ENCODE peak calls at places on chromosome 18, in ten cellular contexts. Z is AG09309; L is BE2C; F is GM12891; A is GDM1; I is stimulated activated CD4-positive, alpha-beta T cell treated with anti-CD3 and anti-CD28 coated beads, Interleukin-1b, Interleukin-23, amount 100 ng/mL, for 48 hours; Q is ACHN; P is lung microvascular endothelial cell; G is GM18507; Y is endothelial cell. H is an unnamed sample.

GRCh38 chr18:76553715-76554603 is 58.9 kb upstream of the ZNF516 start:
- DNase-seq in Z (no peak), L (no peak), F (no peak), A (no peak), I (no peak), Q (no peak), P (no peak), G (no peak), Y (no peak), H (peak)

GRCh38 chr18:62937065-62937464 is 221.7 kb downstream of the PHLPP1 start:
- DNase-seq in Z (no peak), L (no peak), F (no peak), A (no peak), I (no peak), Q (no peak), P (no peak), G (no peak), Y (no peak), H (peak)

GRCh38 chr18:28062446-28062845 is 114.5 kb downstream of the CDH2 start:
- DNase-seq in Z (peak), L (no peak), F (no peak), A (no peak), I (no peak), Q (no peak), P (no peak), G (no peak), Y (no peak), H (peak)

GRCh38 chr18:74457743-74458465 is 796 bp upstream of the DIPK1C start:
- DNase-seq in Z (no peak), L (no peak), F (no peak), A (no peak), I (no peak), Q (no peak), P (no peak), G (no peak), Y (no peak), H (no peak)

GRCh38 chr18:59006461-59007067 is 133.1 kb upstream of the SEC11C start:
- DNase-seq in Z (no peak), L (no peak), F (no peak), A (no peak), I (no peak), Q (no peak), P (no peak), G (no peak), Y (no peak), H (peak)

GRCh38 chr18:58338961-58339722 is 289.7 kb downstream of the ALPK2 start:
- DNase-seq in Z (no peak), L (no peak), F (no peak), A (no peak), I (no peak), Q (no peak), P (no peak), G (no peak), Y (peak), H (peak)

GRCh38 chr18:25247725-25248124 is 104.2 kb downstream of the ZNF521 start:
- DNase-seq in Z (no peak), L (no peak), F (no peak), A (no peak), I (no peak), Q (no peak), P (no peak), G (no peak), Y (no peak), H (peak)

GRCh38 chr18:67023059-67023458 is 419.2 kb upstream of the CDH19 start:
- DNase-seq in Z (no peak), L (no peak), F (no peak), A (no peak), I (no peak), Q (no peak), P (no peak), G (no peak), Y (no peak), H (no peak)

GRCh38 chr18:79503406-79503805 is 107.7 kb downstream of the NFATC1 start:
- DNase-seq in Z (no peak), L (no peak), F (no peak), A (no peak), I (no peak), Q (no peak), P (no peak), G (no peak), Y (no peak), H (no peak)

GRCh38 chr18:58556333-58557012 is 72.4 kb downstream of the ALPK2 start:
- DNase-seq in Z (no peak), L (peak), F (no peak), A (no peak), I (no peak), Q (no peak), P (no peak), G (no peak), Y (no peak), H (no peak)

GRCh38 chr18:48863432-48864065 is 87.2 kb downstream of the SMAD7 start:
- DNase-seq in Z (no peak), L (no peak), F (no peak), A (no peak), I (no peak), Q (no peak), P (no peak), G (no peak), Y (no peak), H (peak)

GRCh38 chr18:37450434-37451133 is 115.0 kb downstream of the CELF4 start:
- DNase-seq in Z (no peak), L (peak), F (no peak), A (no peak), I (no peak), Q (no peak), P (no peak), G (no peak), Y (peak), H (peak)

GRCh38 chr18:2824865-2825264 is 21.9 kb upstream of the EMILIN2 start:
- DNase-seq in Z (no peak), L (no peak), F (no peak), A (no peak), I (no peak), Q (no peak), P (no peak), G (no peak), Y (no peak), H (no peak)

GRCh38 chr18:33761363-33761762 is 183.3 kb downstream of the ASXL3 start:
- DNase-seq in Z (no peak), L (no peak), F (no peak), A (no peak), I (no peak), Q (peak), P (peak), G (no peak), Y (no peak), H (no peak)

GRCh38 chr18:62883937-62884735 is 168.8 kb downstream of the PHLPP1 start:
- DNase-seq in Z (no peak), L (no peak), F (no peak), A (no peak), I (no peak), Q (no peak), P (no peak), G (no peak), Y (no peak), H (no peak)

H was measured in EH.